ENCODE peak calls at places on chromosomes 6 and 20, in nine cellular contexts. S is GM20000, H is mucosa of descending colon, E is SK-N-SH, X is coronary artery, Z is breast epithelium, K is MM.1S, G is endothelial cell, T is HFF-Myc. Q is an unnamed sample.

GRCh38 chr6:79586548-79586947 is 44.6 kb upstream of the SH3BGRL2 start:
- DNase-seq in S (no peak), H (no peak), E (peak; percentile 52), X (no peak), Z (no peak), K (no peak), G (peak; percentile 7), T (no peak), Q (no peak)

GRCh38 chr20:44969320-44969879 is 3.1 kb downstream of the STK4 start:
- DNase-seq in S (no peak), H (no peak), E (peak; percentile 9), X (no peak), Z (no peak), K (peak; percentile 38), G (no peak), T (no peak), Q (no peak)

GRCh38 chr6:2186516-2186915 is 58.9 kb downstream of the GMDS start:
- DNase-seq in S (peak; percentile 69), H (no peak), E (no peak), X (no peak), Z (no peak), K (no peak), G (no peak), T (no peak), Q (no peak)

GRCh38 chr6:163490826-163491577 is 76.5 kb downstream of the QKI start:
- DNase-seq in S (no peak), H (no peak), E (no peak), X (no peak), Z (peak; percentile 87), K (no peak), G (no peak), T (no peak), Q (no peak)

GRCh38 chr20:62476074-62476838 is 461 bp upstream of the GATA5 start:
- DNase-seq in S (no peak), H (no peak), E (peak; percentile 82), X (no peak), Z (no peak), K (no peak), G (peak; percentile 29), T (no peak), Q (no peak)

GRCh38 chr20:44125332-44126127 is 61.5 kb downstream of the JPH2 start:
- DNase-seq in S (no peak), H (no peak), E (no peak), X (peak; percentile 57), Z (no peak), K (no peak), G (no peak), T (no peak), Q (no peak)

GRCh38 chr6:960356-960755 is 267.4 kb upstream of the EXOC2 start:
- DNase-seq in S (no peak), H (no peak), E (no peak), X (no peak), Z (no peak), K (no peak), G (no peak), T (no peak), Q (no peak)

GRCh38 chr6:26232950-26233607 is 131.9 kb upstream of the BTN3A2 start:
- DNase-seq in S (no peak), H (peak; percentile 61), E (no peak), X (no peak), Z (peak; percentile 53), K (no peak), G (no peak), T (no peak), Q (no peak)

GRCh38 chr6:129608886-129609540 is 101.0 kb downstream of the ARHGAP18 start:
- DNase-seq in S (no peak), H (no peak), E (no peak), X (no peak), Z (no peak), K (no peak), G (no peak), T (no peak), Q (no peak)

GRCh38 chr6:37175332-37176267 is 5.6 kb downstream of the PIM1 start:
- DNase-seq in S (peak; percentile 36), H (no peak), E (no peak), X (no peak), Z (no peak), K (peak; percentile 83), G (no peak), T (no peak), Q (no peak)

GRCh38 chr20:48953653-48954052 is 32.1 kb downstream of the ARFGEF2 start:
- DNase-seq in S (no peak), H (no peak), E (no peak), X (no peak), Z (no peak), K (no peak), G (no peak), T (no peak), Q (no peak)

GRCh38 chr6:83600531-83600930 is 88.2 kb downstream of the PRSS35 start:
- DNase-seq in S (no peak), H (no peak), E (no peak), X (no peak), Z (no peak), K (no peak), G (no peak), T (no peak), Q (no peak)

GRCh38 chr6:78157606-78158005 is 504.8 kb downstream of the MEI4 start:
- DNase-seq in S (no peak), H (no peak), E (no peak), X (no peak), Z (no peak), K (no peak), G (no peak), T (no peak), Q (no peak)

GRCh38 chr6:75203721-75204120 is 2.1 kb downstream of the COL12A1 start:
- DNase-seq in S (no peak), H (no peak), E (no peak), X (no peak), Z (no peak), K (no peak), G (no peak), T (no peak), Q (no peak)

GRCh38 chr6:13573669-13574110 is 711 bp upstream of the SIRT5 start:
- DNase-seq in S (no peak), H (peak; percentile 63), E (no peak), X (no peak), Z (no peak), K (no peak), G (no peak), T (no peak), Q (no peak)

GRCh38 chr20:13788167-13788834 is 3.5 kb downstream of the NDUFAF5 start:
- DNase-seq in S (peak; percentile 53), H (no peak), E (peak; percentile 58), X (no peak), Z (peak; percentile 35), K (peak; percentile 62), G (peak; percentile 56), T (peak; percentile 39), Q (peak; percentile 20)

GRCh38 chr20:4791121-4791520 is 69.4 kb downstream of the PRND start:
- DNase-seq in S (no peak), H (no peak), E (no peak), X (no peak), Z (no peak), K (no peak), G (no peak), T (no peak), Q (no peak)

GRCh38 chr6:52595796-52596130 is 18.9 kb upstream of the TRAM2 start:
- DNase-seq in S (peak; percentile 24), H (no peak), E (no peak), X (no peak), Z (no peak), K (no peak), G (no peak), T (no peak), Q (no peak)

GRCh38 chr20:20014659-20015058 is 2.5 kb upstream of the NAA20 start:
- DNase-seq in S (no peak), H (no peak), E (no peak), X (no peak), Z (no peak), K (no peak), G (no peak), T (no peak), Q (no peak)

GRCh38 chr6:41939848-41940758 is 1.5 kb downstream of the CCND3 start:
- DNase-seq in S (no peak), H (peak; percentile 88), E (no peak), X (no peak), Z (no peak), K (no peak), G (no peak), T (no peak), Q (no peak)

GRCh38 chr6:139754898-139755754 is 380.7 kb upstream of the CITED2 start:
- DNase-seq in S (no peak), H (no peak), E (no peak), X (no peak), Z (no peak), K (no peak), G (no peak), T (no peak), Q (no peak)
- TF ChIP-seq CTCF in S (no peak), H (no peak), E (no peak), X (no peak), Z (no peak), K (no peak), G (no peak), T (no peak), Q (no peak)

DNA sequence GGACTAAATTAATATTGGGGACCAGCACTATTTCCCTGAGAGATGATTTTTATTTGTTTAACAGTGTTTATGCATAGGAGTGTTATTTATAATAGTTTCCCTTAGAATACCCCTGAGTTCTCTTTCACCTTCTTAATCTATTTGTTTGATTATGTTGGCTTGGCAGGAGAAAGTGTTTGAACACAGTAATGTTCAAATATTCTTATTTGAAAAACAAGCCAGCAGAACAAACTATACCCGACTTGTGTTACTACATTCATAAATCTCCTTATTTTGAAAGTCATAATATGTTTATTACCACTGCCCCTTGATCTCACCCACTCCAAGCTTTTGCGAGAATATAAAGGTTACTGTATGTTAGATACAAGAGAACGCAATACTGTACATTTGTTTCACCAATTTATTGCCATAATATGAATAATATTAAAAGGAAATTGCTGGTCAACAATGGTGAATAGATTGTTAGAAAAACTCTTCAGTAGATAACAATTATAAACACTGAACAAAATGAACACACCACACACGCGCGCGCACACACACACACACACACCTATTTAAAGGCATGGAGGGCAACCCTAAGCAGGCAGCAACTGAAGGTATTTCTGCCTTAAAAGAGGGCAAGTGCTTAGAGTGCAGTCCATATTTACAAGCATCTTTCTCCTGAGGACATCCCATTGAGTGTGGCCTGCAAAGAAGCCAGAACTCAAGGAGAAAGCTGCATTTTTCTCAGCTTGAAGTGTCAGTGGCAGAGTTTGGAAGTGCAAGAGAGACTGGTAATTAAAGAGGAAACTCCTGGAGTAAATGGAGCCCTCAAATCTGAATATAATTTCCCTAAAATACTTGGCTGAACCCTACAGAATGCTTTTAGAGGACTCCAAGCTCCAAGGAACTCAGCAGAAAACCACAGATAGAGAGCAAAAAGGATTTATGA is 279.4 kb upstream of the MAN1A1 start:
- DNase-seq in S (no peak), H (no peak), E (no peak), X (no peak), Z (no peak), K (no peak), G (no peak), T (no peak), Q (no peak)
- TF ChIP-seq CTCF in S (no peak), H (no peak), E (no peak), X (no peak), Z (no peak), K (no peak), G (peak; percentile 32), T (no peak), Q (peak; percentile 27)

GRCh38 chr20:56515657-56516381 is 8.7 kb upstream of the FAM209A start:
- DNase-seq in S (no peak), H (no peak), E (peak; percentile 17), X (no peak), Z (no peak), K (no peak), G (no peak), T (no peak), Q (no peak)
- TF ChIP-seq CTCF in S (no peak), H (no peak), E (peak; percentile 37), X (no peak), Z (no peak), K (peak; percentile 10), G (no peak), T (no peak), Q (no peak)

GRCh38 chr20:50709574-50709973 is 18.2 kb upstream of the RIPOR3 start:
- DNase-seq in S (no peak), H (no peak), E (no peak), X (no peak), Z (no peak), K (no peak), G (no peak), T (no peak), Q (no peak)
- TF ChIP-seq CTCF in S (no peak), H (no peak), E (no peak), X (no peak), Z (no peak), K (no peak), G (no peak), T (no peak), Q (no peak)

Q was measured in neural crest cell.